ENCODE peak calls at places on chromosome 6, in nine cellular contexts. C is osteoblast; L is stimulated activated CD8-positive, alpha-beta memory T cell treated with anti-CD3 and anti-CD28 coated beads, Interleukin-4, amount 100 ng/mL, for 1 hour; F is NCI-H1105; D is NCI-H1417; H is CD4-positive, alpha-beta T cell; R is stimulated activated naive CD4-positive, alpha-beta T cell treated with Interleukin-2 at 50 U/mL for 16 hours; P is thoracic aorta; J is CD8-positive, alpha-beta T cell. O is an unnamed sample.

GRCh38 chr6:32154514-32155161 is 697 bp downstream of the PPT2 start:
- DNase-seq in L (peak), F (peak), P (peak), R (peak), J (peak), D (peak), C (peak), H (peak), O (peak)

GRCh38 chr6:101402618-101403002 is 9.1 kb downstream of the GRIK2 start:
- DNase-seq in C (no peak), H (no peak), L (no peak), F (no peak), D (no peak), P (no peak), J (no peak), R (no peak), O (no peak)

GRCh38 chr6:105452924-105453756 is 50.3 kb upstream of the PREP start:
- DNase-seq in F (no peak), C (no peak), H (no peak), J (peak), R (peak), L (peak), D (no peak), P (no peak), O (peak)

GRCh38 chr6:56172144-56172543 is 75.2 kb downstream of the COL21A1 start:
- DNase-seq in R (no peak), F (no peak), C (no peak), L (no peak), P (no peak), J (no peak), H (no peak), D (no peak), O (no peak)

GRCh38 chr6:12962995-12963394 is 246.4 kb downstream of the PHACTR1 start:
- DNase-seq in L (no peak), H (no peak), C (no peak), P (no peak), J (no peak), F (no peak), R (no peak), D (no peak), O (no peak)

GRCh38 chr6:5087389-5087788 is 2.2 kb downstream of the PPP1R3G start:
- DNase-seq in R (no peak), J (no peak), C (no peak), H (no peak), L (no peak), P (no peak), D (no peak), F (no peak), O (no peak)

GRCh38 chr6:41449399-41450245 is 96.6 kb upstream of the FOXP4 start:
- DNase-seq in C (peak), R (no peak), F (peak), L (no peak), P (no peak), J (no peak), D (peak), H (no peak), O (no peak)

GRCh38 chr6:102813489-102814275 is 1420.2 kb downstream of the GRIK2 start:
- DNase-seq in D (no peak), H (no peak), F (no peak), J (no peak), C (peak), L (no peak), R (no peak), P (no peak), O (no peak)

GRCh38 chr6:24926192-24926591 is 9.6 kb downstream of the RIPOR2 start:
- DNase-seq in R (no peak), J (no peak), D (no peak), P (no peak), F (peak), H (no peak), C (no peak), L (no peak), O (no peak)

GRCh38 chr6:94894300-94894699 is 683.0 kb upstream of the MANEA start:
- DNase-seq in R (no peak), D (no peak), H (no peak), J (no peak), F (no peak), C (no peak), L (no peak), P (no peak), O (no peak)

GRCh38 chr6:1993049-1993448 is 252.4 kb downstream of the GMDS start:
- DNase-seq in J (no peak), F (no peak), R (no peak), D (no peak), C (peak), P (no peak), L (no peak), H (no peak), O (no peak)

GRCh38 chr6:124995131-124995530 is 32.9 kb downstream of the RNF217 start:
- DNase-seq in R (no peak), L (no peak), H (no peak), P (no peak), D (no peak), C (no peak), F (no peak), J (no peak), O (no peak)

GRCh38 chr6:75563032-75563431 is 38.6 kb upstream of the SENP6 start:
- DNase-seq in P (no peak), D (no peak), H (no peak), R (no peak), C (no peak), J (no peak), F (no peak), L (no peak), O (no peak)

GRCh38 chr6:34242252-34243130 is 5.8 kb downstream of the HMGA1 start:
- DNase-seq in H (no peak), J (no peak), R (no peak), C (peak), F (no peak), L (no peak), P (no peak), D (no peak), O (no peak)

GRCh38 chr6:15244605-15245360 is 1.1 kb upstream of the JARID2 start:
- DNase-seq in F (peak), R (peak), H (peak), L (peak), D (peak), J (no peak), P (peak), C (peak), O (peak)

GRCh38 chr6:44653761-44654218 is 266.3 kb downstream of the CDC5L start:
- DNase-seq in H (no peak), D (no peak), F (peak), P (no peak), R (no peak), J (no peak), L (no peak), C (no peak), O (no peak)

GRCh38 chr6:132590362-132590761 is 821 bp upstream of the TAAR5 start:
- DNase-seq in P (no peak), F (peak), L (no peak), H (no peak), R (no peak), C (no peak), J (no peak), D (peak), O (no peak)